ENCODE peak calls at places on chromosome 11, in nine cellular contexts. G, J, E, M, I, Q, Z, H and B are unnamed samples.

GRCh38 chr11:130775306-130776043 is 140.8 kb downstream of the SNX19 start:
- DNase-seq in G (no peak), Q (no peak), M (no peak), E (no peak), Z (no peak), I (no peak), H (no peak), J (no peak), B (no peak)

GRCh38 chr11:45355706-45356041 is 69.5 kb upstream of the SYT13 start:
- DNase-seq in M (no peak), E (no peak), J (no peak), Z (no peak), G (no peak), H (no peak), I (no peak), Q (no peak), B (no peak)

GRCh38 chr11:1206391-1207271 is 16.2 kb upstream of the MUC5B start:
- DNase-seq in E (no peak), Z (no peak), I (no peak), Q (no peak), G (no peak), M (no peak), J (no peak), H (no peak), B (no peak)

GRCh38 chr11:85182437-85183109 is 444.6 kb downstream of the DLG2 start:
- DNase-seq in J (no peak), M (no peak), E (peak), H (peak), Z (no peak), Q (no peak), G (no peak), I (no peak), B (no peak)

GRCh38 chr11:68905421-68906360 is 2.0 kb downstream of the IGHMBP2 start:
- DNase-seq in M (no peak), J (no peak), I (no peak), E (no peak), G (no peak), Q (no peak), Z (no peak), H (no peak), B (no peak)

GRCh38 chr11:16603890-16604783 is 134.3 kb upstream of the C11orf58 start:
- DNase-seq in Q (no peak), H (no peak), E (peak), J (no peak), G (peak), Z (no peak), I (no peak), M (no peak), B (no peak)

GRCh38 chr11:34512810-34513673 is 552 bp downstream of the ELF5 start:
- DNase-seq in G (peak), E (no peak), Z (peak), J (peak), M (peak), I (peak), Q (peak), H (peak), B (peak)

GRCh38 chr11:27497284-27497866 is 9.2 kb downstream of the LIN7C start:
- DNase-seq in J (no peak), Z (no peak), E (no peak), G (no peak), Q (no peak), I (no peak), H (no peak), M (no peak), B (no peak)

GRCh38 chr11:72122607-72123006 is 10.1 kb upstream of the ANAPC15 start:
- DNase-seq in Q (no peak), I (no peak), Z (no peak), E (no peak), J (no peak), G (no peak), M (no peak), H (no peak), B (no peak)

GRCh38 chr11:19240420-19241259 is at the start of gene E2F8:
- DNase-seq in H (peak), Q (peak), G (peak), J (peak), E (peak), M (peak), Z (peak), I (peak), B (peak)

GRCh38 chr11:44570411-44571155 is 5.1 kb downstream of the CD82 start:
- DNase-seq in G (no peak), Z (no peak), Q (no peak), H (no peak), E (no peak), M (no peak), J (no peak), I (no peak), B (no peak)

GRCh38 chr11:22165799-22166548 is 26.9 kb upstream of the ANO5 start:
- DNase-seq in Z (no peak), M (no peak), G (no peak), J (no peak), H (no peak), Q (no peak), E (no peak), I (no peak), B (no peak)

GRCh38 chr11:797300-798092 is 585 bp downstream of the SLC25A22 start:
- DNase-seq in Z (peak), Q (peak), M (peak), E (peak), G (peak), H (peak), I (peak), J (no peak), B (peak)

GRCh38 chr11:10376061-10376460 is 71.2 kb downstream of the ADM start:
- DNase-seq in M (no peak), G (peak), Z (no peak), E (no peak), I (no peak), Q (no peak), J (no peak), H (no peak), B (no peak)